ENCODE peak calls at places on chromosomes 16 and 17, in five cellular contexts. J is heart left ventricle; R is epithelial cell of esophagus; E is CD8-positive, alpha-beta T cell; T is CD8-positive, alpha-beta memory T cell. V is an unnamed sample.

GRCh38 chr16:5025171-5025632 is 8.5 kb downstream of the NAGPA start:
- DNase-seq in J (no peak), R (no peak), E (no peak), T (no peak), V (no peak)

GRCh38 chr17:16987830-16988601 is 16.1 kb upstream of the TNFRSF13B start:
- DNase-seq in J (peak), R (peak), E (peak), T (peak), V (peak)

GRCh38 chr17:65434251-65434650 is 127.2 kb downstream of the AXIN2 start:
- DNase-seq in J (no peak), R (no peak), E (no peak), T (no peak), V (no peak)

GRCh38 chr17:62876063-62876462 is 67.9 kb upstream of the MARCHF10 start:
- DNase-seq in J (no peak), R (peak), E (no peak), T (no peak), V (no peak)

GRCh38 chr17:48640858-48641180 is 14.7 kb upstream of the HOXB9 start:
- DNase-seq in J (no peak), R (no peak), E (no peak), T (no peak), V (no peak)

GRCh38 chr16:2082171-2082982 is 34.6 kb downstream of the TSC2 start:
- DNase-seq in J (peak), R (peak), E (no peak), T (no peak), V (no peak)

GRCh38 chr17:78980624-78980972 is 875 bp upstream of the LGALS3BP start:
- DNase-seq in J (no peak), R (no peak), E (no peak), T (no peak), V (no peak)

GRCh38 chr17:64200080-64201042 is 62.7 kb downstream of the TEX2 start:
- DNase-seq in J (no peak), R (peak), E (no peak), T (no peak), V (no peak)

GRCh38 chr17:7124923-7125322 is 10.3 kb upstream of the ASGR2 start:
- DNase-seq in J (no peak), R (no peak), E (no peak), T (no peak), V (no peak)

GRCh38 chr16:2858245-2859025 is 465 bp upstream of the PRSS22 start:
- DNase-seq in J (no peak), R (peak), E (no peak), T (no peak), V (peak)

DNA sequence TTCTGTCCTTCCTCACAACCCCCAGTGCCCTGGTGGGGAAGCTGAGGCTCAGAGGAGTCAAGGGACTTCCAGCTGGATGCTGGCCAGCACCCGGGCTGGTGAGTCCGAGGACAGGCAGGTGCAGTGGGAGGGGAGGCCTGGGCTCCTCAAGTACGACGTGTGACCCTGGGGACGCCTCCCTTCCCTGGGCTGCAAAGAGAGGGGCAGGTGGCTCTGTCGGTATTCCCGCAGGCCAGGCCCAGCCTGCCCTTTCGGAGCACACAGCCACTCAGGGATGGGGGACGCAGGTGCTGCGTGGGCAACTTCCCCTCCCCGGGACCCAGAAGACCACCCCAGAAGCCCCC is 33.1 kb upstream of the PVALEF start:
- DNase-seq in J (no peak), R (no peak), E (no peak), T (no peak), V (no peak)
- H3K4me3 ChIP-seq in J (no peak), R (no peak), E (no peak), T (no peak), V (peak)

GRCh38 chr17:38896373-38896954 is 26.6 kb downstream of the LASP1 start:
- DNase-seq in J (peak), R (no peak), E (no peak), T (no peak), V (no peak)

GRCh38 chr17:38897176-38897575 is 27.3 kb downstream of the LASP1 start:
- DNase-seq in J (peak), R (no peak), E (no peak), T (no peak), V (no peak)

GRCh38 chr17:38898812-38899348 is 26.5 kb upstream of the LASP1NB start:
- DNase-seq in J (peak), R (no peak), E (peak), T (peak), V (peak)

GRCh38 chr17:38898291-38898679 is 27.1 kb upstream of the LASP1NB start:
- DNase-seq in J (no peak), R (no peak), E (no peak), T (no peak), V (no peak)

GRCh38 chr17:38897671-38898290 is 27.6 kb upstream of the LASP1NB start:
- DNase-seq in J (no peak), R (no peak), E (no peak), T (no peak), V (no peak)
- H3K4me3 ChIP-seq in J (no peak), R (no peak), E (peak), T (peak), V (peak)

GRCh38 chr17:332023-332422 is 20.6 kb downstream of the RPH3AL start:
- DNase-seq in J (no peak), R (no peak), E (no peak), T (no peak), V (no peak)
- H3K4me3 ChIP-seq in J (peak), R (no peak), E (no peak), T (no peak), V (no peak)

GRCh38 chr16:496097-496886 is 31.2 kb upstream of the CAPN15 start:
- DNase-seq in J (no peak), R (no peak), E (no peak), T (no peak), V (no peak)
- H3K4me3 ChIP-seq in J (no peak), R (no peak), E (no peak), T (no peak), V (no peak)

GRCh38 chr16:51134269-51134812 is 16.7 kb downstream of the SALL1 start:
- DNase-seq in J (no peak), R (no peak), E (no peak), T (no peak), V (no peak)
- H3K4me3 ChIP-seq in J (peak), R (no peak), E (no peak), T (no peak), V (no peak)

DNA sequence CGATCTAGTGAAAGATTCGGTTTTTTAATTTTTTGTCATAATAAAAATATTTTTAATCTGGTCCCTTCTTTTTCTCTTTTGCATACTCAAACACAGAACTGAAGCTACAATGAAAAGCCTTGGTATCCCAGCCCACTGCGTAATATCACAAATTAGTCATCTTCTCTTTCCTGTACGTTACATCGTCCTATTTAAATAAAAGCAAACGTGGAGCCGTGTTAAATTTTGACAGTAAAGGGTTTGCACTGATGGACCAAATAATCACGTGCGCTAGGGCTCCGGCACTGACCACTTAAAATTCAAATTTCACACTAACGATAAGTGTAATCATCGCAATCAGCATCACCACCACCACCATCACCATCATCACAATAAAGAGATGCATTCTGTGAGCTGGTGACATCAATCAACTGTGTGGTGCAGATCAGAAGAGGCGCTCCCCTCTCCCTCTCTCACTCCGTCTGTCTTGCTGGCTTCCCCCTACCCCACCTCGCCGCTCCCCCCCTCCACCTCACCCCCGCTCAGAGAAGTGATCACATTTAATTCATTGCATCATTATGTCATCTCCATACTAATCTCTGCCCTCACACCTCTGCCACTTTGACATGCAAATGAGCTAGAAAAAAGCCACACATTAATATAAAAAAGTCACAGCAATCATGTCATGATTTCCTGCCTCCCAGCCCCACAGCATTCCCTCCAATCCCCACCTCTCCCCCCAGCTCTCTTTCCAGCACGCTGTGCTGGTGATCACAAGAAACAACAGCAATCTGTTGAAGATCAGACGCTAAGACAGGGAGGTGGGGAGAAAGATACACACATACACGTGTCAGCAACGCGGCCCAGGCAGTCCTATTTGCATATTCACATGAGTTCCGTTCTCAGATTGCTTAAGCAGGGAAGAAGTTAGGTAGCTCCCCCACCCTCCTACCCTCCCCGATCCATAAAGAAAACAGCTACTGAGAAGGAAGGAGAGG is 405.8 kb upstream of the PSMD7 start:
- DNase-seq in J (no peak), R (peak), E (peak), T (no peak), V (no peak)
- H3K4me3 ChIP-seq in J (peak), R (no peak), E (no peak), T (no peak), V (no peak)

DNA sequence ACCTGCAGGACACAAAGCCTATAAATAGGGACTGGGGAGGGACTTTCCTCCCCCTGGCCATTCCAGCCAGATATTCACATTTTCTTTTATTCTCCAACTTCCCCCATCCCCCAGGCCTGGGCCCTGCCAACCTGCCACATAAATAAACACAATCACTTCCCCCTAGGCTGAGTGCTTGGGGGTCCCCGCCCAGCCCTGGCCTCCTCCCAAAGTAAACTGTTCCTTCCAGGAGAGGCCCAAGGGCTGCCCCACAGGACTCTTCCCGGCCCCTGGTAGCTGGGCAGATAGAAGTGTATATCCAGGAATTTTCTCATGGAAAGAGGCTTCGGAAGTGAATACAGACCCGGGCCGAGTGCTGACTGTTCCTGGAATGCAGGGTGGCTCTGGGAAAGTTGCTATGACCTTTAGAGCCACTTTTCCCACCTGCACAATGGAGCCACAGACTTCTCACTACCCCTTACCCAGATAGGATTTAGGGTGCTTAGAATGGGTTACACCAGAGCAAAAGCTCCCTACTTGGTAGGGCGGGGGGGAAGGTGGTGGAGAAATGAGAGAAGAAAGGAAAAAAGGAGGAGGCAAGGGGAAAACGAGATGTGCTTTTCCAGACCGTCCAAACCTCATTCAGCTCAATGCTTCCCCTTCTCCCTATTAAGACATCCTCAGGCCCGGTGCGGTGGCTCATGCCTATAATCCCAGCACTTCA is 8.5 kb downstream of the CSF3 start:
- DNase-seq in J (no peak), R (no peak), E (no peak), T (no peak), V (peak)
- H3K4me3 ChIP-seq in J (no peak), R (no peak), E (no peak), T (no peak), V (no peak)